ENCODE peak calls at places on chromosomes 16 and 17, in four cellular contexts. M is HCT116, Q is K562, U is H1. T is an unnamed sample.

GRCh38 chr17:72691017-72691416 is 401.5 kb downstream of the SLC39A11 start:
- DNase-seq in M (no peak), Q (no peak), U (no peak), T (no peak)

GRCh38 chr17:38861399-38861843 is 7.9 kb upstream of the RPL23 start:
- DNase-seq in M (no peak), Q (no peak), U (no peak), T (no peak)

GRCh38 chr17:21284319-21285163 is at the start of gene MAP2K3:
- DNase-seq in M (peak; percentile 98), Q (peak; percentile 95), U (peak; percentile 98), T (peak; percentile 88)

GRCh38 chr16:79334127-79334526 is 266.4 kb downstream of the MAF start:
- DNase-seq in M (no peak), Q (peak; percentile 74), U (no peak), T (no peak)

GRCh38 chr17:41672153-41672552 is 16.5 kb upstream of the EIF1 start:
- DNase-seq in M (no peak), Q (no peak), U (no peak), T (no peak)

GRCh38 chr16:2022723-2023097 is 3.1 kb downstream of the NPW start:
- DNase-seq in M (no peak), Q (peak; percentile 73), U (no peak), T (no peak)

GRCh38 chr17:50097455-50097854 is 2.3 kb downstream of the PDK2 start:
- DNase-seq in M (no peak), Q (no peak), U (no peak), T (no peak)

GRCh38 chr17:28698253-28698941 is 13.3 kb downstream of the PROCA1 start:
- DNase-seq in M (no peak), Q (no peak), U (no peak), T (no peak)

GRCh38 chr17:80773243-80773991 is 218.2 kb upstream of the CHMP6 start:
- DNase-seq in M (no peak), Q (no peak), U (no peak), T (no peak)

GRCh38 chr16:4664538-4665418 is 28.6 kb upstream of the NUDT16L1 start:
- DNase-seq in M (no peak), Q (no peak), U (no peak), T (no peak)

GRCh38 chr17:41813699-41814124 is 908 bp downstream of the FKBP10 start:
- DNase-seq in M (no peak), Q (no peak), U (no peak), T (no peak)

GRCh38 chr16:5072334-5073278 is 963 bp downstream of the ALG1 start:
- DNase-seq in M (no peak), Q (no peak), U (no peak), T (no peak)

GRCh38 chr17:6623941-6624340 is 16.6 kb downstream of the KIAA0753 start:
- DNase-seq in M (no peak), Q (no peak), U (no peak), T (no peak)

GRCh38 chr17:64103751-64104364 is 26.1 kb downstream of the ERN1 start:
- DNase-seq in M (peak; percentile 62), Q (no peak), U (no peak), T (peak; percentile 55)

GRCh38 chr16:27199747-27200146 is 3.6 kb upstream of the KDM8 start:
- DNase-seq in M (no peak), Q (no peak), U (no peak), T (peak; percentile 73)

GRCh38 chr16:81012974-81013373 is 6.0 kb downstream of the CENPN start:
- DNase-seq in M (no peak), Q (no peak), U (no peak), T (no peak)

GRCh38 chr16:30609002-30609927 is 924 bp downstream of the ZNF689 start:
- DNase-seq in M (no peak), Q (peak; percentile 69), U (no peak), T (no peak)

GRCh38 chr16:12340151-12340733 is 363.7 kb downstream of the SNX29 start:
- DNase-seq in M (peak; percentile 55), Q (peak; percentile 58), U (no peak), T (no peak)

GRCh38 chr17:1573932-1574696 is 11.5 kb upstream of the PITPNA start:
- DNase-seq in M (peak; percentile 60), Q (peak; percentile 87), U (no peak), T (no peak)

GRCh38 chr16:73418746-73419145 is 370.8 kb upstream of the ZFHX3 start:
- DNase-seq in M (no peak), Q (no peak), U (no peak), T (no peak)

GRCh38 chr17:81508639-81509047 is 4.0 kb downstream of the ACTG1 start:
- DNase-seq in M (peak; percentile 84), Q (no peak), U (no peak), T (no peak)

GRCh38 chr17:74446551-74447500 is 14.9 kb downstream of the GPRC5C start:
- DNase-seq in M (no peak), Q (no peak), U (no peak), T (no peak)

GRCh38 chr17:51045616-51046526 is 74.8 kb downstream of the SPAG9 start:
- DNase-seq in M (no peak), Q (no peak), U (no peak), T (no peak)

GRCh38 chr17:4739122-4740024 is at the start of the genes CXCL16 and ZMYND15:
- DNase-seq in M (no peak), Q (peak; percentile 79), U (no peak), T (no peak)

GRCh38 chr17:77476920-77477805 is 336.4 kb downstream of the SEC14L1 start:
- DNase-seq in M (no peak), Q (no peak), U (no peak), T (no peak)

GRCh38 chr16:59296888-59297287 is 562.8 kb upstream of the GOT2 start:
- DNase-seq in M (no peak), Q (no peak), U (no peak), T (no peak)

GRCh38 chr16:3696425-3697218 is 20.7 kb downstream of the TRAP1 start:
- DNase-seq in M (no peak), Q (peak; percentile 59), U (no peak), T (no peak)

GRCh38 chr17:41651625-41652460 is 27.5 kb upstream of the KRT17 start:
- DNase-seq in M (no peak), Q (no peak), U (no peak), T (no peak)

DNA sequence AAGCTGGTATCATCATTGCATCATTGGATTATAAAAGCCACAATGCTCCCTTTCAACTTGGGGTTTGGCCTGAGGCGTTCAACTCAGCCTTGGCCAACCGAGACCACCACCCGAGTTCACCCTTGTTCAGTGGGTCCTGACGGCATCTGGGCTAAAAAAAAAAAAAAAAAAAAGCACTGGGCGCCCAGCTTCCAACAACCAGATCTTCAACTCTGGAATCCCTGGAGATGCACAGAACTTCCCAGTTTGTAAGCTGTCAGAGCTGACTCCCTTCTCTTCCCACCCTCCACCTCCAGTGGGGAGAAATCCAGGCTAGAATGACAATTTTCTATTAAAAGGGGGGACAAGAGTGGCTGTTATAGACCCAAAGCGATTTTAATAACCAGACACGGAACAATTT is 27.1 kb downstream of the GPRC5B start:
- DNase-seq in M (no peak), Q (no peak), U (no peak), T (no peak)
- TF ChIP-seq EGR1 in M (no peak), Q (no peak), U (no peak), T (no peak)

GRCh38 chr17:69367298-69367697 is 40.4 kb upstream of the ABCA5 start:
- DNase-seq in M (no peak), Q (no peak), U (no peak), T (peak; percentile 15)
- TF ChIP-seq EGR1 in M (no peak), Q (no peak), U (no peak), T (no peak)

GRCh38 chr16:17246974-17247718 is 223.6 kb downstream of the XYLT1 start:
- DNase-seq in M (no peak), Q (no peak), U (no peak), T (no peak)
- TF ChIP-seq EGR1 in M (no peak), Q (no peak), U (no peak), T (no peak)

DNA sequence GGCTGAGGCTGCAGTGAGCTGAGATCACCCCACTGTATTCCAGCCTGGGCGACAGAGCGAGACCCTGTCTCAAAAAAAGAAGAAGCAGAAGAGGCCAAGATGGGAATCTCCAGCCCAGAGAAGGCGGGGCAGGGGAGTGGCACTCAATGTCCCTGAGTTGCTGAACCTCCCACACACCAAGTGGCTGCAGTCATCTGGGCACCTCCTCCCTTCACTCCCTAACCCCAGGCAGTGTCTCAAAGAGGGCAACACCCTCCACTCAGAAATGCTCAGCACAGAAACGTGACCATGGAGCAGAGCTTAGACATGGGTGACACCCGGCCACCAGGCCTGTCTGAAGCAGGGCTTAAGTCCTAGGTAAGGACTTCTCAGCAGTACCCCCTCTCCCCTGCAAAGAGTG is 36.3 kb upstream of the BCAR1 start:
- DNase-seq in M (no peak), Q (peak; percentile 74), U (no peak), T (no peak)
- TF ChIP-seq EGR1 in M (no peak), Q (no peak), U (no peak), T (no peak)

GRCh38 chr16:8686031-8686621 is 11.7 kb downstream of the ABAT start:
- DNase-seq in M (no peak), Q (no peak), U (no peak), T (no peak)
- TF ChIP-seq EGR1 in M (no peak), Q (no peak), U (no peak), T (no peak)

GRCh38 chr16:46743232-46743719 is 4.9 kb downstream of the MYLK3 start:
- DNase-seq in M (no peak), Q (peak; percentile 81), U (no peak), T (no peak)
- TF ChIP-seq EGR1 in M (no peak), Q (no peak), U (no peak), T (no peak)

GRCh38 chr17:78507526-78507925 is 69.7 kb downstream of the DNAH17 start:
- DNase-seq in M (no peak), Q (no peak), U (no peak), T (no peak)

GRCh38 chr17:78514521-78514920 is 62.7 kb downstream of the DNAH17 start:
- DNase-seq in M (no peak), Q (no peak), U (no peak), T (no peak)

GRCh38 chr17:78506454-78507309 is 70.5 kb downstream of the DNAH17 start:
- DNase-seq in M (no peak), Q (no peak), U (no peak), T (no peak)

GRCh38 chr17:78512976-78513375 is 64.2 kb downstream of the DNAH17 start:
- DNase-seq in M (no peak), Q (no peak), U (no peak), T (no peak)

DNA sequence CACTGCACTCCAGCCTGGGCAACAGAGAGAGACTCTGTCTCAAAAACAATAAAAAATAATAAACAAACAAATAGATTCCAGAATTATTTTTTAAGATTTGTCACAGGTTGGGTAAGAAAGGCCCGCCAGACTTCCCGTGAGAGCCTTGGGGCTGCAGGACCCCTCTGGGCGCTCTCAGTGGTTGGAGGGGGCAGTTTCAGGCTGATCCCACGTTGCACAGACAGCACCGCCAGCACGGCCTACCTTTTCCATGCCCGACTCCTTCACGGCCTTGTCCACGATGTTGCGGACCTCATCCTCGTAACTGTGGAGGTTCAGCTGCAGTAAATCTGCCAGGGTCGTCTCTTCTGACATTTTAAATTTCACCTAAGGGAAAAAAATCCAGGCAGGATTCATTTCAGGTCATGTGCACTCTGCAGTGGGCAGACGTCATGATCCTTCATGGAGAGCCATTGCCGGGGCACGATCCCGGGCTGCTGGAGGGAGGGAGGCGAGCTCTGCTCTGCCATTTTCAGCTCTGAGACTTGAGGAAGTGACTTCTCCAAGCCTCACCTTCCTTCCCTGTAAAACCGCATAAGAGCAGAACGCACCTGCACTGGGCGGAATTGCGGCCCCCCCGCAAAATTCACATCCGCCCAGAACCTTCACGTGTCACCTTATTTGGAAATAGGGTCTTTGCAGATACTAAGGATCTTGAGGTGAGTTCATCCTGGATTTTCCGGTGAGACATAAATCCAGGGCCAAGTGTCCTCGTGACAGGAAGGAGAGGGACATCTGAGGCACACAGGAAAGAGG is 66.9 kb downstream of the DNAH17 start:
- DNase-seq in M (no peak), Q (no peak), U (no peak), T (no peak)
- TF ChIP-seq EGR1 in M (no peak), Q (no peak), U (no peak), T (no peak)

GRCh38 chr17:63035271-63035670 is 69.2 kb downstream of the TANC2 start:
- DNase-seq in M (peak; percentile 63), Q (no peak), U (no peak), T (no peak)
- TF ChIP-seq EGR1 in M (peak; percentile 18), Q (no peak), U (no peak), T (no peak)

T was measured in GM12878.